ENCODE peak calls at places on chromosomes 3 and 15, in seven cellular contexts. M is GM12878, O is H1, C is GM12891, R is SK-N-SH, L is HepG2, E is K562. B is an unnamed sample.

GRCh38 chr3:76679510-76679909 is 360.4 kb upstream of the ROBO2 start:
- DNase-seq in M (no peak), O (no peak), C (no peak), R (no peak), L (peak), E (no peak), B (no peak)

GRCh38 chr3:16513141-16514020 is at the start of gene RFTN1:
- DNase-seq in M (no peak), O (no peak), C (peak), R (peak), L (no peak), E (no peak), B (peak)

GRCh38 chr15:57994468-57995154 is 70.9 kb downstream of the ALDH1A2 start:
- DNase-seq in M (no peak), O (no peak), C (no peak), R (no peak), L (no peak), E (no peak), B (no peak)

GRCh38 chr15:81777546-81777945 is 268.3 kb downstream of the MEX3B start:
- DNase-seq in M (no peak), O (no peak), C (no peak), R (no peak), L (no peak), E (no peak), B (no peak)

GRCh38 chr3:31505353-31506048 is 27.2 kb upstream of the STT3B start:
- DNase-seq in M (no peak), O (no peak), C (no peak), R (no peak), L (no peak), E (no peak), B (no peak)

GRCh38 chr3:20608054-20608738 is 422.2 kb upstream of the SGO1 start:
- DNase-seq in M (no peak), O (no peak), C (no peak), R (no peak), L (no peak), E (no peak), B (no peak)

GRCh38 chr3:12993022-12993622 is 80.1 kb downstream of the IQSEC1 start:
- DNase-seq in M (no peak), O (peak), C (no peak), R (peak), L (peak), E (peak), B (no peak)

GRCh38 chr3:141388823-141389617 is 20.7 kb downstream of the ZBTB38 start:
- DNase-seq in M (no peak), O (no peak), C (no peak), R (no peak), L (peak), E (no peak), B (no peak)

GRCh38 chr15:58805095-58805494 is 34.0 kb downstream of the MINDY2 start:
- DNase-seq in M (no peak), O (no peak), C (no peak), R (no peak), L (no peak), E (no peak), B (no peak)

GRCh38 chr3:195221015-195221853 is 49.7 kb downstream of the XXYLT1 start:
- DNase-seq in M (no peak), O (no peak), C (no peak), R (peak), L (no peak), E (no peak), B (no peak)

GRCh38 chr3:36679384-36680200 is 84.8 kb downstream of the DCLK3 start:
- DNase-seq in M (no peak), O (no peak), C (no peak), R (no peak), L (no peak), E (no peak), B (no peak)

GRCh38 chr15:61159901-61160300 is 69.2 kb downstream of the RORA start:
- DNase-seq in M (no peak), O (no peak), C (no peak), R (no peak), L (no peak), E (no peak), B (no peak)

GRCh38 chr3:120450261-120450913 is 405 bp downstream of the FSTL1 start:
- DNase-seq in M (no peak), O (no peak), C (peak), R (no peak), L (no peak), E (no peak), B (peak)

GRCh38 chr3:112761062-112761638 is 85.5 kb downstream of the CD200R1L start:
- DNase-seq in M (no peak), O (no peak), C (no peak), R (no peak), L (no peak), E (no peak), B (no peak)

GRCh38 chr3:129591932-129592331 is 14.5 kb downstream of the PLXND1 start:
- DNase-seq in M (no peak), O (no peak), C (no peak), R (no peak), L (no peak), E (no peak), B (no peak)

GRCh38 chr3:73933585-73933984 is 308.8 kb upstream of the PDZRN3 start:
- DNase-seq in M (no peak), O (no peak), C (no peak), R (no peak), L (no peak), E (no peak), B (no peak)

GRCh38 chr3:112651516-112651915 is 10.6 kb upstream of the CCDC80 start:
- DNase-seq in M (no peak), O (no peak), C (no peak), R (no peak), L (no peak), E (no peak), B (no peak)

GRCh38 chr3:193134895-193135294 is 106.1 kb upstream of the PLAAT1 start:
- DNase-seq in M (no peak), O (no peak), C (no peak), R (no peak), L (no peak), E (no peak), B (no peak)

GRCh38 chr3:127534161-127534451 is 56.4 kb downstream of the TPRA1 start:
- DNase-seq in M (no peak), O (no peak), C (no peak), R (no peak), L (no peak), E (no peak), B (no peak)

GRCh38 chr3:127535106-127535785 is 55.3 kb downstream of the TPRA1 start:
- DNase-seq in M (no peak), O (no peak), C (no peak), R (no peak), L (no peak), E (no peak), B (no peak)

GRCh38 chr3:127536818-127537810 is 53.4 kb downstream of the TPRA1 start:
- DNase-seq in M (no peak), O (no peak), C (no peak), R (no peak), L (no peak), E (no peak), B (no peak)

GRCh38 chr3:127534564-127534963 is 56.0 kb downstream of the TPRA1 start:
- DNase-seq in M (no peak), O (no peak), C (no peak), R (no peak), L (no peak), E (no peak), B (no peak)

GRCh38 chr3:127535901-127536817 is 54.4 kb downstream of the TPRA1 start:
- DNase-seq in M (no peak), O (no peak), C (no peak), R (no peak), L (no peak), E (no peak), B (no peak)
- TF ChIP-seq TAF1 in M (no peak), O (no peak), C (no peak), R (no peak), L (no peak), E (no peak), B (no peak)

GRCh38 chr15:75676688-75677475 is 29.2 kb downstream of the SNX33 start:
- DNase-seq in M (no peak), O (no peak), C (no peak), R (no peak), L (no peak), E (no peak), B (no peak)
- TF ChIP-seq TAF1 in M (no peak), O (no peak), C (no peak), R (no peak), L (no peak), E (no peak), B (no peak)

GRCh38 chr3:38168151-38168987 is 3.0 kb downstream of the OXSR1 start:
- DNase-seq in M (no peak), O (no peak), C (no peak), R (no peak), L (no peak), E (no peak), B (no peak)

GRCh38 chr3:38171622-38172021 is 6.3 kb downstream of the OXSR1 start:
- DNase-seq in M (no peak), O (no peak), C (no peak), R (no peak), L (no peak), E (no peak), B (no peak)

GRCh38 chr3:38170722-38171121 is 5.4 kb downstream of the OXSR1 start:
- DNase-seq in M (no peak), O (no peak), C (no peak), R (no peak), L (no peak), E (no peak), B (no peak)

GRCh38 chr3:38165722-38166387 is 518 bp downstream of the OXSR1 start:
- DNase-seq in M (no peak), O (no peak), C (peak), R (no peak), L (peak), E (peak), B (no peak)

GRCh38 chr3:38168988-38169363 is 3.6 kb downstream of the OXSR1 start:
- DNase-seq in M (no peak), O (no peak), C (no peak), R (no peak), L (no peak), E (no peak), B (no peak)
- TF ChIP-seq TAF1 in M (no peak), O (no peak), C (no peak), R (no peak), L (no peak), E (no peak), B (no peak)

GRCh38 chr15:41429003-41429890 is 12.4 kb downstream of the RTF1 start:
- DNase-seq in M (peak), O (no peak), C (peak), R (no peak), L (no peak), E (no peak), B (peak)

GRCh38 chr15:41424809-41425208 is 7.9 kb downstream of the RTF1 start:
- DNase-seq in M (no peak), O (no peak), C (no peak), R (no peak), L (no peak), E (no peak), B (no peak)

GRCh38 chr15:41423979-41424659 is 7.2 kb downstream of the RTF1 start:
- DNase-seq in M (peak), O (no peak), C (peak), R (no peak), L (no peak), E (no peak), B (peak)
- TF ChIP-seq TAF1 in M (peak), O (no peak), C (no peak), R (no peak), L (no peak), E (no peak), B (no peak)

B was measured in GM12892.